ENCODE peak calls at places on chromosome X, in nine cellular contexts. E, G, X, F, J, H, B, L and Q are unnamed samples.

GRCh38 chrX:13088155-13088485 is 43.7 kb upstream of the FAM9C start:
- DNase-seq in E (no peak), G (no peak), X (no peak), F (no peak), J (no peak), H (no peak), B (no peak), L (peak), Q (no peak)

GRCh38 chrX:33725556-33726232 is 406.4 kb downstream of the FAM47A start:
- DNase-seq in E (no peak), G (no peak), X (no peak), F (peak), J (peak), H (no peak), B (no peak), L (no peak), Q (no peak)

GRCh38 chrX:149837639-149838038 is 43.3 kb upstream of the MAGEA8 start:
- DNase-seq in E (no peak), G (no peak), X (no peak), F (no peak), J (no peak), H (no peak), B (no peak), L (no peak), Q (no peak)

GRCh38 chrX:110104078-110104477 is 101.2 kb downstream of the TMEM164 start:
- DNase-seq in E (no peak), G (no peak), X (no peak), F (no peak), J (no peak), H (no peak), B (no peak), L (no peak), Q (no peak)

GRCh38 chrX:39450578-39450977 is 647.2 kb downstream of the BCOR start:
- DNase-seq in E (peak), G (no peak), X (no peak), F (peak), J (no peak), H (peak), B (no peak), L (no peak), Q (no peak)

GRCh38 chrX:125505207-125505606 is 185.5 kb downstream of the TEX13C start:
- DNase-seq in E (no peak), G (no peak), X (peak), F (no peak), J (no peak), H (no peak), B (no peak), L (no peak), Q (no peak)

GRCh38 chrX:42246814-42247213 is 323.5 kb upstream of the CASK start:
- DNase-seq in E (peak), G (no peak), X (no peak), F (no peak), J (peak), H (no peak), B (no peak), L (no peak), Q (no peak)

GRCh38 chrX:119419898-119420297 is 20.8 kb downstream of the SLC25A43 start:
- DNase-seq in E (no peak), G (no peak), X (no peak), F (no peak), J (no peak), H (no peak), B (no peak), L (no peak), Q (no peak)

GRCh38 chrX:97705936-97706335 is 822.2 kb downstream of the RPA4 start:
- DNase-seq in E (no peak), G (no peak), X (no peak), F (no peak), J (no peak), H (no peak), B (peak), L (no peak), Q (no peak)

GRCh38 chrX:152810403-152810802 is 20.2 kb downstream of the CETN2 start:
- DNase-seq in E (peak), G (no peak), X (no peak), F (no peak), J (no peak), H (no peak), B (no peak), L (no peak), Q (no peak)

GRCh38 chrX:1466971-1467561 is 14.4 kb upstream of the ASMTL start:
- DNase-seq in E (no peak), G (peak), X (no peak), F (no peak), J (no peak), H (no peak), B (no peak), L (peak), Q (no peak)

GRCh38 chrX:50618788-50619558 is 148.3 kb upstream of the DGKK start:
- DNase-seq in E (no peak), G (peak), X (no peak), F (no peak), J (no peak), H (no peak), B (no peak), L (no peak), Q (no peak)

GRCh38 chrX:41333744-41333993 is 293 bp upstream of the DDX3X start:
- DNase-seq in E (peak), G (no peak), X (no peak), F (peak), J (no peak), H (peak), B (peak), L (no peak), Q (peak)

GRCh38 chrX:101658661-101659477 is 781 bp downstream of the ARMCX2 start:
- DNase-seq in E (peak), G (peak), X (no peak), F (peak), J (peak), H (peak), B (peak), L (peak), Q (no peak)

GRCh38 chrX:153055827-153056748 is at the start of gene PNMA3:
- DNase-seq in E (peak), G (no peak), X (no peak), F (peak), J (no peak), H (peak), B (no peak), L (no peak), Q (no peak)

GRCh38 chrX:68332156-68332823 is 101.0 kb downstream of the OPHN1 start:
- DNase-seq in E (no peak), G (no peak), X (no peak), F (no peak), J (no peak), H (no peak), B (no peak), L (no peak), Q (no peak)